ENCODE peak calls at places on chromosome 9, in nine cellular contexts. M is kidney tubule cell; Q is NCI-H748 treated with DMSO at 0.1 percent for 48 hours; D is activated CD4-positive, alpha-beta T cell treated with anti-CD3 and anti-CD28 coated beads, Interleukin-2, amount 50 U/mL, for 1 hour; A is uterus; E is psoas muscle; V is hippocampal formation; T is tibial artery; H is GM20000. W is an unnamed sample.

GRCh38 chr9:126647585-126648110 is 33.9 kb downstream of the LMX1B start:
- DNase-seq in V (no peak), E (no peak), M (no peak), H (no peak), D (no peak), A (no peak), Q (no peak), T (no peak), W (no peak)

GRCh38 chr9:121169094-121169601 is 32.5 kb downstream of the RAB14 start:
- DNase-seq in E (no peak), V (no peak), Q (no peak), A (no peak), M (no peak), H (no peak), T (peak), D (peak), W (no peak)

GRCh38 chr9:118929317-118929716 is 439.9 kb downstream of the BRINP1 start:
- DNase-seq in D (no peak), E (no peak), T (no peak), A (no peak), V (no peak), M (peak), H (no peak), Q (no peak), W (no peak)

GRCh38 chr9:98479967-98480847 is 224.8 kb upstream of the TBC1D2 start:
- DNase-seq in H (no peak), E (no peak), T (no peak), M (peak), D (no peak), Q (no peak), A (no peak), V (no peak), W (no peak)

GRCh38 chr9:34547960-34548603 is 25.3 kb upstream of the ENHO start:
- DNase-seq in T (peak), H (peak), A (peak), V (peak), D (peak), E (peak), Q (peak), M (peak), W (peak)

GRCh38 chr9:17349816-17350215 is 215.0 kb downstream of the CNTLN start:
- DNase-seq in D (no peak), Q (no peak), M (peak), H (no peak), T (no peak), E (no peak), V (no peak), A (no peak), W (no peak)

GRCh38 chr9:37037137-37037743 is 3.2 kb upstream of the PAX5 start:
- DNase-seq in D (no peak), A (no peak), Q (no peak), E (no peak), V (no peak), H (no peak), M (no peak), T (no peak), W (no peak)

GRCh38 chr9:36656842-36657241 is 84.1 kb downstream of the MELK start:
- DNase-seq in M (no peak), Q (no peak), H (no peak), V (no peak), A (no peak), D (no peak), T (no peak), E (no peak), W (no peak)

GRCh38 chr9:95691435-95691834 is 174.7 kb upstream of the PTCH1 start:
- DNase-seq in M (no peak), D (no peak), H (no peak), T (no peak), A (no peak), Q (no peak), E (no peak), V (no peak), W (no peak)

GRCh38 chr9:98235126-98235525 is 20.3 kb downstream of the TBC1D2 start:
- DNase-seq in H (no peak), A (no peak), Q (no peak), T (no peak), D (no peak), V (no peak), E (no peak), M (no peak), W (no peak)

GRCh38 chr9:135904121-135904520 is 3.2 kb downstream of the CAMSAP1 start:
- DNase-seq in V (no peak), Q (no peak), D (no peak), E (no peak), H (no peak), T (no peak), A (no peak), M (no peak), W (no peak)